ENCODE peak calls at places on chromosomes 13 and 19, in seven cellular contexts. W, L, S, Z, B, J and O are unnamed samples.

GRCh38 chr13:73429691-73430090 is 370.9 kb downstream of the KLF5 start:
- DNase-seq in S (no peak), W (no peak), J (peak), L (peak), Z (no peak), B (no peak), O (no peak)

GRCh38 chr13:44197791-44198770 is 175.5 kb upstream of the SERP2 start:
- DNase-seq in S (no peak), J (peak), W (no peak), L (peak), Z (no peak), B (no peak), O (no peak)

GRCh38 chr19:835201-835810 is 5.5 kb upstream of the PRTN3 start:
- DNase-seq in B (no peak), S (no peak), W (no peak), L (no peak), J (no peak), Z (no peak), O (no peak)

GRCh38 chr13:91498298-91498697 is 99.9 kb downstream of the GPC5 start:
- DNase-seq in L (no peak), Z (no peak), W (no peak), J (no peak), B (no peak), S (no peak), O (no peak)

GRCh38 chr19:31071157-31071855 is 277.9 kb downstream of the TSHZ3 start:
- DNase-seq in Z (no peak), L (peak), S (no peak), B (no peak), W (no peak), J (no peak), O (no peak)

GRCh38 chr19:56297010-56297409 is 17.6 kb downstream of the ZSCAN5A start:
- DNase-seq in B (no peak), L (no peak), W (no peak), S (no peak), Z (no peak), J (no peak), O (no peak)

GRCh38 chr13:113666324-113666660 is 727 bp upstream of the GRK1 start:
- DNase-seq in J (no peak), L (no peak), B (no peak), S (no peak), Z (no peak), W (no peak), O (no peak)

GRCh38 chr19:35476149-35476548 is 14.1 kb downstream of the KRTDAP start:
- DNase-seq in L (no peak), Z (no peak), J (no peak), S (no peak), B (no peak), W (no peak), O (no peak)

GRCh38 chr19:10864538-10864899 is 6.8 kb upstream of the CARM1 start:
- DNase-seq in Z (peak), B (peak), L (peak), S (peak), W (peak), J (peak), O (peak)

GRCh38 chr19:29680447-29680846 is 15.2 kb downstream of the PLEKHF1 start:
- DNase-seq in J (peak), L (no peak), W (no peak), B (no peak), S (no peak), Z (peak), O (no peak)

GRCh38 chr13:104954210-104954609 is 1581.3 kb downstream of the EFNB2 start:
- DNase-seq in L (no peak), Z (no peak), B (no peak), J (no peak), S (no peak), W (no peak), O (no peak)

GRCh38 chr13:48551329-48551728 is 18.4 kb upstream of the RCBTB2 start:
- DNase-seq in B (no peak), J (no peak), L (no peak), Z (no peak), W (no peak), S (no peak), O (no peak)

GRCh38 chr13:70905035-70905434 is 796.8 kb upstream of the KLHL1 start:
- DNase-seq in Z (no peak), S (peak), B (no peak), W (no peak), L (no peak), J (no peak), O (no peak)